ENCODE peak calls at places on chromosome 9, in seven cellular contexts. One of them, this sample, is unnamed.

GRCh38 chr9:121294181-121294743 is 26.3 kb downstream of the GSN start:
- DNase-seq in pancreas: no peak
- DNase-seq in ovary: peak
- DNase-seq in effector memory CD4-positive, alpha-beta T cell: no peak
- DNase-seq in dorsolateral prefrontal cortex: no peak
- DNase-seq in H9: no peak
- DNase-seq in left ventricle myocardium inferior: peak
- DNase-seq in this sample: no peak

GRCh38 chr9:5786370-5787127 is 46.4 kb downstream of the ERMP1 start:
- DNase-seq in pancreas: no peak
- DNase-seq in ovary: no peak
- DNase-seq in effector memory CD4-positive, alpha-beta T cell: no peak
- DNase-seq in dorsolateral prefrontal cortex: no peak
- DNase-seq in H9: no peak
- DNase-seq in left ventricle myocardium inferior: no peak
- DNase-seq in this sample: peak

GRCh38 chr9:109886617-109887016 is 106.6 kb downstream of the PALM2AKAP2 start:
- DNase-seq in pancreas: no peak
- DNase-seq in ovary: no peak
- DNase-seq in effector memory CD4-positive, alpha-beta T cell: no peak
- DNase-seq in dorsolateral prefrontal cortex: no peak
- DNase-seq in H9: no peak
- DNase-seq in left ventricle myocardium inferior: no peak
- DNase-seq in this sample: no peak

GRCh38 chr9:136558373-136558772 is 12.5 kb upstream of the NOTCH1 start:
- DNase-seq in pancreas: no peak
- DNase-seq in ovary: no peak
- DNase-seq in effector memory CD4-positive, alpha-beta T cell: no peak
- DNase-seq in dorsolateral prefrontal cortex: no peak
- DNase-seq in H9: no peak
- DNase-seq in left ventricle myocardium inferior: no peak
- DNase-seq in this sample: no peak

GRCh38 chr9:114416290-114416689 is 28.5 kb upstream of the AKNA start:
- DNase-seq in pancreas: no peak
- DNase-seq in ovary: no peak
- DNase-seq in effector memory CD4-positive, alpha-beta T cell: no peak
- DNase-seq in dorsolateral prefrontal cortex: no peak
- DNase-seq in H9: no peak
- DNase-seq in left ventricle myocardium inferior: no peak
- DNase-seq in this sample: no peak

GRCh38 chr9:126689027-126689825 is 75.5 kb downstream of the LMX1B start:
- DNase-seq in pancreas: no peak
- DNase-seq in ovary: no peak
- DNase-seq in effector memory CD4-positive, alpha-beta T cell: no peak
- DNase-seq in dorsolateral prefrontal cortex: no peak
- DNase-seq in H9: no peak
- DNase-seq in left ventricle myocardium inferior: no peak
- DNase-seq in this sample: no peak

GRCh38 chr9:103721056-103721455 is 373.1 kb upstream of the SMC2 start:
- DNase-seq in pancreas: no peak
- DNase-seq in ovary: no peak
- DNase-seq in effector memory CD4-positive, alpha-beta T cell: no peak
- DNase-seq in dorsolateral prefrontal cortex: no peak
- DNase-seq in H9: no peak
- DNase-seq in left ventricle myocardium inferior: no peak
- DNase-seq in this sample: no peak

GRCh38 chr9:123348317-123348992 is 7.5 kb upstream of the CRB2 start:
- DNase-seq in pancreas: no peak
- DNase-seq in ovary: no peak
- DNase-seq in effector memory CD4-positive, alpha-beta T cell: no peak
- DNase-seq in dorsolateral prefrontal cortex: no peak
- DNase-seq in H9: no peak
- DNase-seq in left ventricle myocardium inferior: no peak
- DNase-seq in this sample: no peak

GRCh38 chr9:83043583-83043982 is 19.4 kb downstream of the RASEF start:
- DNase-seq in pancreas: no peak
- DNase-seq in ovary: no peak
- DNase-seq in effector memory CD4-positive, alpha-beta T cell: no peak
- DNase-seq in dorsolateral prefrontal cortex: no peak
- DNase-seq in H9: no peak
- DNase-seq in left ventricle myocardium inferior: no peak
- DNase-seq in this sample: no peak

GRCh38 chr9:38355526-38356120 is 36.9 kb upstream of the ALDH1B1 start:
- DNase-seq in pancreas: no peak
- DNase-seq in ovary: no peak
- DNase-seq in effector memory CD4-positive, alpha-beta T cell: no peak
- DNase-seq in dorsolateral prefrontal cortex: no peak
- DNase-seq in H9: no peak
- DNase-seq in left ventricle myocardium inferior: no peak
- DNase-seq in this sample: no peak

GRCh38 chr9:17134396-17134842 is 421 bp upstream of the CNTLN start:
- DNase-seq in pancreas: no peak
- DNase-seq in ovary: no peak
- DNase-seq in effector memory CD4-positive, alpha-beta T cell: no peak
- DNase-seq in dorsolateral prefrontal cortex: no peak
- DNase-seq in H9: no peak
- DNase-seq in left ventricle myocardium inferior: no peak
- DNase-seq in this sample: no peak

GRCh38 chr9:97773091-97773490 is 76.0 kb upstream of the XPA start:
- DNase-seq in pancreas: no peak
- DNase-seq in ovary: no peak
- DNase-seq in effector memory CD4-positive, alpha-beta T cell: no peak
- DNase-seq in dorsolateral prefrontal cortex: no peak
- DNase-seq in H9: no peak
- DNase-seq in left ventricle myocardium inferior: no peak
- DNase-seq in this sample: no peak

GRCh38 chr9:88826651-88827245 is 164.5 kb upstream of the S1PR3 start:
- DNase-seq in pancreas: no peak
- DNase-seq in ovary: no peak
- DNase-seq in effector memory CD4-positive, alpha-beta T cell: no peak
- DNase-seq in dorsolateral prefrontal cortex: no peak
- DNase-seq in H9: no peak
- DNase-seq in left ventricle myocardium inferior: no peak
- DNase-seq in this sample: no peak

GRCh38 chr9:112913326-112913725 is 22.6 kb upstream of the SLC46A2 start:
- DNase-seq in pancreas: no peak
- DNase-seq in ovary: no peak
- DNase-seq in effector memory CD4-positive, alpha-beta T cell: no peak
- DNase-seq in dorsolateral prefrontal cortex: peak
- DNase-seq in H9: no peak
- DNase-seq in left ventricle myocardium inferior: no peak
- DNase-seq in this sample: no peak

GRCh38 chr9:87878930-87879603 is 3.6 kb upstream of the SPATA31E1 start:
- DNase-seq in pancreas: no peak
- DNase-seq in ovary: no peak
- DNase-seq in effector memory CD4-positive, alpha-beta T cell: no peak
- DNase-seq in dorsolateral prefrontal cortex: no peak
- DNase-seq in H9: no peak
- DNase-seq in left ventricle myocardium inferior: no peak
- DNase-seq in this sample: no peak

GRCh38 chr9:16223074-16223871 is 647.2 kb downstream of the BNC2 start:
- DNase-seq in pancreas: no peak
- DNase-seq in ovary: no peak
- DNase-seq in effector memory CD4-positive, alpha-beta T cell: no peak
- DNase-seq in dorsolateral prefrontal cortex: no peak
- DNase-seq in H9: no peak
- DNase-seq in left ventricle myocardium inferior: no peak
- DNase-seq in this sample: no peak

GRCh38 chr9:83959061-83959460 is 21.0 kb downstream of the HNRNPK start:
- DNase-seq in pancreas: no peak
- DNase-seq in ovary: no peak
- DNase-seq in effector memory CD4-positive, alpha-beta T cell: no peak
- DNase-seq in dorsolateral prefrontal cortex: no peak
- DNase-seq in H9: no peak
- DNase-seq in left ventricle myocardium inferior: no peak
- DNase-seq in this sample: no peak

GRCh38 chr9:136747161-136748060 is 914 bp downstream of the LCN6 start:
- DNase-seq in pancreas: no peak
- DNase-seq in ovary: no peak
- DNase-seq in effector memory CD4-positive, alpha-beta T cell: no peak
- DNase-seq in dorsolateral prefrontal cortex: no peak
- DNase-seq in H9: no peak
- DNase-seq in left ventricle myocardium inferior: no peak
- DNase-seq in this sample: no peak

GRCh38 chr9:37953775-37954437 is 50.0 kb upstream of the SLC25A51 start:
- DNase-seq in pancreas: no peak
- DNase-seq in ovary: peak
- DNase-seq in effector memory CD4-positive, alpha-beta T cell: no peak
- DNase-seq in dorsolateral prefrontal cortex: no peak
- DNase-seq in H9: no peak
- DNase-seq in left ventricle myocardium inferior: no peak
- DNase-seq in this sample: no peak

GRCh38 chr9:89278997-89279739 is 31.8 kb upstream of the CKS2 start:
- DNase-seq in pancreas: no peak
- DNase-seq in ovary: no peak
- DNase-seq in effector memory CD4-positive, alpha-beta T cell: no peak
- DNase-seq in dorsolateral prefrontal cortex: no peak
- DNase-seq in H9: no peak
- DNase-seq in left ventricle myocardium inferior: no peak
- DNase-seq in this sample: no peak

GRCh38 chr9:114275246-114275994 is 47.5 kb upstream of the ORM1 start:
- DNase-seq in pancreas: peak
- DNase-seq in ovary: peak
- DNase-seq in effector memory CD4-positive, alpha-beta T cell: no peak
- DNase-seq in dorsolateral prefrontal cortex: peak
- DNase-seq in H9: peak
- DNase-seq in left ventricle myocardium inferior: peak
- DNase-seq in this sample: no peak

GRCh38 chr9:69139596-69139995 is 34.5 kb upstream of the TJP2 start:
- DNase-seq in pancreas: no peak
- DNase-seq in ovary: no peak
- DNase-seq in effector memory CD4-positive, alpha-beta T cell: no peak
- DNase-seq in dorsolateral prefrontal cortex: no peak
- DNase-seq in H9: peak
- DNase-seq in left ventricle myocardium inferior: no peak
- DNase-seq in this sample: no peak

GRCh38 chr9:4982720-4983482 is 2.2 kb upstream of the JAK2 start:
- DNase-seq in pancreas: no peak
- DNase-seq in ovary: no peak
- DNase-seq in effector memory CD4-positive, alpha-beta T cell: no peak
- DNase-seq in dorsolateral prefrontal cortex: no peak
- DNase-seq in H9: no peak
- DNase-seq in left ventricle myocardium inferior: no peak
- DNase-seq in this sample: no peak

GRCh38 chr9:113452206-113452605 is 11.3 kb upstream of the RGS3 start:
- DNase-seq in pancreas: no peak
- DNase-seq in ovary: no peak
- DNase-seq in effector memory CD4-positive, alpha-beta T cell: no peak
- DNase-seq in dorsolateral prefrontal cortex: no peak
- DNase-seq in H9: no peak
- DNase-seq in left ventricle myocardium inferior: no peak
- DNase-seq in this sample: no peak

GRCh38 chr9:81073821-81074220 is 615.5 kb downstream of the TLE1 start:
- DNase-seq in pancreas: no peak
- DNase-seq in ovary: no peak
- DNase-seq in effector memory CD4-positive, alpha-beta T cell: no peak
- DNase-seq in dorsolateral prefrontal cortex: no peak
- DNase-seq in H9: no peak
- DNase-seq in left ventricle myocardium inferior: no peak
- DNase-seq in this sample: no peak

GRCh38 chr9:88025411-88026132 is 51.2 kb upstream of the CDK20 start:
- DNase-seq in pancreas: no peak
- DNase-seq in ovary: no peak
- DNase-seq in effector memory CD4-positive, alpha-beta T cell: no peak
- DNase-seq in dorsolateral prefrontal cortex: no peak
- DNase-seq in H9: peak
- DNase-seq in left ventricle myocardium inferior: no peak
- DNase-seq in this sample: no peak

GRCh38 chr9:270657-271237 is 56.1 kb downstream of the DOCK8 start:
- DNase-seq in pancreas: no peak
- DNase-seq in ovary: no peak
- DNase-seq in effector memory CD4-positive, alpha-beta T cell: no peak
- DNase-seq in dorsolateral prefrontal cortex: no peak
- DNase-seq in H9: no peak
- DNase-seq in left ventricle myocardium inferior: no peak
- DNase-seq in this sample: no peak

DNA sequence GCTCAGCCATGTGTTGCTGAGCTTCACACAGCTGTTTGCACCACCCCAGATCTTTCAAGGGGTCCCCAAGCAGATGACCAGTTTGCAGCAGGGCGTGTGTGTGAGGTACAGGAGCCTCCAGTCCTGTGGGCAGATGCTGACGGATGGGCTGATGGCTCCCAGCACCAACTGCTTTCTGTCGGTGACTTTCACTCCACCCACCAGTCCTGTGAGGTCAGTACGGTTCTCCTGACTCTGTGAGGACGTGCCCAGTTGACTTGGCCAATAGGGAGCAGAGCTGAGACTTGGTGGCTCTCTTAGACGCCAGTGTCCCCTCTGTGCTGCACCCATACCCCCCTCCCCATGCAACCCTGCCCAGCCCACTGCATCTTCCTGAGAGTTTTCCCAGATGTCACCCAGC is 19.7 kb downstream of the COL5A1 start:
- DNase-seq in pancreas: peak
- DNase-seq in ovary: peak
- DNase-seq in effector memory CD4-positive, alpha-beta T cell: no peak
- DNase-seq in dorsolateral prefrontal cortex: no peak
- DNase-seq in H9: no peak
- DNase-seq in left ventricle myocardium inferior: peak
- DNase-seq in this sample: no peak
- H3K27ac ChIP-seq in pancreas: no peak
- H3K27ac ChIP-seq in ovary: no peak
- H3K27ac ChIP-seq in effector memory CD4-positive, alpha-beta T cell: no peak
- H3K27ac ChIP-seq in dorsolateral prefrontal cortex: no peak
- H3K27ac ChIP-seq in H9: no peak
- H3K27ac ChIP-seq in left ventricle myocardium inferior: peak
- H3K27ac ChIP-seq in this sample: no peak

DNA sequence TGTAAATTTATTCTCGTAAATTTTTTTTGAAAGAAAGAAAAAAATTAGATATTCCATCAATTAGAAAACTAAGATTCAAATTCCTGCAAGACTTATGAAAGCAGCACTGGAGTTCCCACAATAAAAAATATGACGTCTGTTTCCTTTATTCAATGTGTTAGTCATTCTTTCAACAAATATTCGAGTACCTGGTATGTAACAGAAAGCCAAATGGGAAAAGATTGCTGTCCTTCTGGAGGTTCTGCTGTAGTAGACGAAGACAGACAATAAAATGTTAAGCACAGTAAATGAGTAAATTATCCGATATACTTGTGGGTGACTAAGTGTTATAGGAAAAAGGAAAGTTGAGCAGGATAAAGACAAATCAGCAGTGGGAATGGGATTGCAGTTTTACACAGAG is 92.2 kb downstream of the ADAMTSL1 start:
- DNase-seq in pancreas: no peak
- DNase-seq in ovary: no peak
- DNase-seq in effector memory CD4-positive, alpha-beta T cell: no peak
- DNase-seq in dorsolateral prefrontal cortex: no peak
- DNase-seq in H9: no peak
- DNase-seq in left ventricle myocardium inferior: no peak
- DNase-seq in this sample: no peak
- H3K27ac ChIP-seq in pancreas: no peak
- H3K27ac ChIP-seq in ovary: no peak
- H3K27ac ChIP-seq in effector memory CD4-positive, alpha-beta T cell: no peak
- H3K27ac ChIP-seq in dorsolateral prefrontal cortex: no peak
- H3K27ac ChIP-seq in H9: no peak
- H3K27ac ChIP-seq in left ventricle myocardium inferior: no peak
- H3K27ac ChIP-seq in this sample: no peak

GRCh38 chr9:134339183-134339806 is 13.0 kb downstream of the RXRA start:
- DNase-seq in pancreas: no peak
- DNase-seq in ovary: peak
- DNase-seq in effector memory CD4-positive, alpha-beta T cell: no peak
- DNase-seq in dorsolateral prefrontal cortex: no peak
- DNase-seq in H9: no peak
- DNase-seq in left ventricle myocardium inferior: no peak
- DNase-seq in this sample: peak
- H3K27ac ChIP-seq in pancreas: peak
- H3K27ac ChIP-seq in ovary: no peak
- H3K27ac ChIP-seq in effector memory CD4-positive, alpha-beta T cell: no peak
- H3K27ac ChIP-seq in dorsolateral prefrontal cortex: no peak
- H3K27ac ChIP-seq in H9: no peak
- H3K27ac ChIP-seq in left ventricle myocardium inferior: peak
- H3K27ac ChIP-seq in this sample: no peak

GRCh38 chr9:107684224-107684623 is 194.7 kb upstream of the KLF4 start:
- DNase-seq in pancreas: no peak
- DNase-seq in ovary: no peak
- DNase-seq in effector memory CD4-positive, alpha-beta T cell: no peak
- DNase-seq in dorsolateral prefrontal cortex: no peak
- DNase-seq in H9: no peak
- DNase-seq in left ventricle myocardium inferior: no peak
- DNase-seq in this sample: no peak
- H3K27ac ChIP-seq in pancreas: no peak
- H3K27ac ChIP-seq in ovary: no peak
- H3K27ac ChIP-seq in effector memory CD4-positive, alpha-beta T cell: no peak
- H3K27ac ChIP-seq in dorsolateral prefrontal cortex: no peak
- H3K27ac ChIP-seq in H9: no peak
- H3K27ac ChIP-seq in left ventricle myocardium inferior: peak
- H3K27ac ChIP-seq in this sample: no peak

This sample was measured in substantia nigra.